ENCODE peak calls at places on chromosomes 1 and 21, in five cellular contexts. G is immature natural killer cell; B is stimulated activated CD4-positive, alpha-beta T cell treated with anti-CD3 and anti-CD28 coated beads, Interleukin-1b, Interleukin-23, amount 100 ng/mL, for 24 hours; P is epithelial cell of esophagus; V is activated gamma-delta T cell treated with Interleukin-2 at 50 U/mL for 16 hours. H is an unnamed sample.

GRCh38 chr21:27704567-27705166 is 737.8 kb upstream of the ADAMTS5 start:
- DNase-seq in V (no peak), B (no peak), G (no peak), P (no peak), H (no peak)

GRCh38 chr1:65528104-65528503 is 107.6 kb downstream of the LEPR start:
- DNase-seq in G (no peak), B (no peak), V (no peak), P (no peak), H (no peak)

GRCh38 chr1:181737056-181737455 is 253.7 kb downstream of the CACNA1E start:
- DNase-seq in V (no peak), P (peak), G (no peak), B (no peak), H (no peak)

GRCh38 chr1:72530646-72531045 is 248.3 kb upstream of the NEGR1 start:
- DNase-seq in V (no peak), P (no peak), G (no peak), B (no peak), H (no peak)

GRCh38 chr1:37255111-37255795 is 219.1 kb upstream of the ZC3H12A start:
- DNase-seq in G (no peak), P (peak), V (no peak), B (no peak), H (no peak)

GRCh38 chr1:215082532-215083407 is at the start of gene KCNK2:
- DNase-seq in G (no peak), B (no peak), P (peak), V (no peak), H (no peak)

GRCh38 chr1:57824535-57824934 is 400.7 kb upstream of the DAB1 start:
- DNase-seq in P (peak), V (no peak), B (no peak), G (no peak), H (no peak)

GRCh38 chr1:1599030-1599916 is 662 bp downstream of the FNDC10 start:
- DNase-seq in B (no peak), G (peak), V (no peak), P (peak), H (peak)

GRCh38 chr1:64051801-64052200 is 151.6 kb upstream of the UBE2U start:
- DNase-seq in V (no peak), B (no peak), G (no peak), P (no peak), H (no peak)

GRCh38 chr21:36079010-36079649 is 9.3 kb downstream of the CBR1 start:
- DNase-seq in G (peak), P (no peak), V (no peak), B (no peak), H (no peak)

GRCh38 chr1:229001467-229001866 is 266.2 kb downstream of the RHOU start:
- DNase-seq in P (no peak), B (no peak), G (no peak), V (no peak), H (peak)

GRCh38 chr1:5910666-5911065 is 81.6 kb downstream of the NPHP4 start:
- DNase-seq in P (no peak), G (no peak), V (no peak), B (no peak), H (no peak)

GRCh38 chr1:109927908-109928307 is 17.3 kb downstream of the CSF1 start:
- DNase-seq in B (no peak), V (no peak), G (no peak), P (no peak), H (no peak)

GRCh38 chr1:78096976-78097375 is 51.2 kb downstream of the GIPC2 start:
- DNase-seq in G (no peak), V (no peak), B (no peak), P (no peak), H (no peak)

GRCh38 chr1:218775476-218776170 is 398.1 kb upstream of the LYPLAL1 start:
- DNase-seq in V (no peak), B (no peak), G (no peak), P (no peak), H (no peak)

GRCh38 chr1:178324003-178324402 is 172.8 kb downstream of the CLEC20A start:
- DNase-seq in B (no peak), G (no peak), P (peak), V (no peak), H (no peak)

GRCh38 chr1:118995312-118996016 is 7.3 kb upstream of the TBX15 start:
- DNase-seq in V (no peak), B (no peak), P (no peak), G (no peak), H (no peak)

GRCh38 chr1:24557220-24557619 is 1.3 kb downstream of the NCMAP start:
- DNase-seq in P (no peak), G (no peak), B (no peak), V (no peak), H (no peak)

GRCh38 chr1:10943991-10944730 is 68.3 kb upstream of the TARDBP start:
- DNase-seq in P (peak), V (no peak), G (no peak), B (no peak), H (no peak)

GRCh38 chr1:41097105-41097504 is 75.6 kb upstream of the SLFNL1 start:
- DNase-seq in P (no peak), B (no peak), G (no peak), V (no peak), H (no peak)

GRCh38 chr1:172500207-172500606 is 32.7 kb upstream of the SUCO start:
- DNase-seq in G (no peak), P (peak), B (no peak), V (no peak), H (no peak)

GRCh38 chr1:46481961-46482360 is 7.7 kb upstream of the DMBX1 start:
- DNase-seq in B (no peak), V (no peak), G (no peak), P (no peak), H (no peak)

GRCh38 chr1:39539252-39539790 is 37.3 kb downstream of the PABPC4 start:
- DNase-seq in P (peak), G (peak), B (no peak), V (peak), H (peak)

GRCh38 chr1:151680812-151681211 is 35.8 kb downstream of the CELF3 start:
- DNase-seq in B (no peak), P (peak), V (no peak), G (no peak), H (no peak)

GRCh38 chr1:201624741-201625646 is 86.1 kb downstream of the NAV1 start:
- DNase-seq in P (peak), V (no peak), G (no peak), B (no peak), H (no peak)